ENCODE peak calls at places on chromosomes 3 and 15, in eight cellular contexts. O, W, P, E, Z, N, M and B are unnamed samples.

GRCh38 chr3:111998661-111999641 is at the start of gene TAGLN3:
- DNase-seq in O (no peak), W (peak), P (no peak), E (peak), Z (no peak), N (peak), M (peak), B (no peak)

GRCh38 chr3:154936196-154936595 is 143.9 kb upstream of the MME start:
- DNase-seq in O (no peak), W (no peak), P (no peak), E (no peak), Z (no peak), N (no peak), M (no peak), B (no peak)

GRCh38 chr15:37045859-37046318 is 54.5 kb downstream of the MEIS2 start:
- DNase-seq in O (no peak), W (no peak), P (no peak), E (no peak), Z (no peak), N (no peak), M (no peak), B (no peak)

GRCh38 chr3:35832140-35832571 is 192.8 kb downstream of the ARPP21 start:
- DNase-seq in O (no peak), W (no peak), P (no peak), E (no peak), Z (no peak), N (no peak), M (peak), B (no peak)

GRCh38 chr3:33537135-33537534 is 96.9 kb upstream of the UBP1 start:
- DNase-seq in O (no peak), W (no peak), P (no peak), E (no peak), Z (no peak), N (no peak), M (no peak), B (no peak)

GRCh38 chr3:69930564-69930963 is 69.0 kb upstream of the SAMMSON start:
- DNase-seq in O (no peak), W (no peak), P (no peak), E (peak), Z (no peak), N (peak), M (no peak), B (no peak)

GRCh38 chr15:74011610-74012009 is 17.1 kb downstream of the PML start:
- DNase-seq in O (no peak), W (peak), P (no peak), E (no peak), Z (peak), N (peak), M (no peak), B (no peak)

GRCh38 chr3:4828279-4829030 is 150.8 kb upstream of the BHLHE40 start:
- DNase-seq in O (no peak), W (peak), P (no peak), E (no peak), Z (peak), N (peak), M (no peak), B (no peak)

GRCh38 chr3:129121016-129121791 is 400 bp downstream of the RAB43 start:
- DNase-seq in O (peak), W (no peak), P (no peak), E (no peak), Z (no peak), N (no peak), M (no peak), B (no peak)

GRCh38 chr15:35519536-35520149 is 26.3 kb downstream of the DPH6 start:
- DNase-seq in O (no peak), W (peak), P (no peak), E (no peak), Z (no peak), N (peak), M (no peak), B (no peak)

GRCh38 chr15:79218588-79219200 is 63.8 kb upstream of the ANKRD34C start:
- DNase-seq in O (no peak), W (peak), P (no peak), E (no peak), Z (no peak), N (peak), M (no peak), B (no peak)

GRCh38 chr15:31402511-31403056 is 75.9 kb downstream of the KLF13 start:
- DNase-seq in O (no peak), W (peak), P (no peak), E (no peak), Z (peak), N (no peak), M (no peak), B (no peak)

GRCh38 chr3:187403768-187404270 is 35.6 kb downstream of the RTP4 start:
- DNase-seq in O (no peak), W (peak), P (no peak), E (no peak), Z (no peak), N (peak), M (peak), B (no peak)

GRCh38 chr3:49899815-49900214 is 3.9 kb downstream of the MST1R start:
- DNase-seq in O (no peak), W (no peak), P (no peak), E (no peak), Z (no peak), N (no peak), M (no peak), B (no peak)

GRCh38 chr3:122099255-122099654 is 44.1 kb downstream of the CD86 start:
- DNase-seq in O (no peak), W (no peak), P (no peak), E (no peak), Z (no peak), N (no peak), M (no peak), B (no peak)

GRCh38 chr3:31185004-31185357 is 290.5 kb upstream of the GADL1 start:
- DNase-seq in O (no peak), W (no peak), P (peak), E (no peak), Z (no peak), N (no peak), M (no peak), B (no peak)

GRCh38 chr3:58117561-58118305 is 93.0 kb downstream of the DNASE1L3 start:
- DNase-seq in O (no peak), W (peak), P (no peak), E (no peak), Z (peak), N (no peak), M (peak), B (no peak)

GRCh38 chr3:8536106-8537052 is 34.8 kb downstream of the LMCD1 start:
- DNase-seq in O (no peak), W (peak), P (no peak), E (no peak), Z (no peak), N (no peak), M (no peak), B (no peak)

GRCh38 chr15:87929835-87930234 is 326.7 kb downstream of the NTRK3 start:
- DNase-seq in O (no peak), W (no peak), P (no peak), E (no peak), Z (no peak), N (no peak), M (no peak), B (no peak)

GRCh38 chr3:192884831-192885356 is 32.8 kb downstream of the MB21D2 start:
- DNase-seq in O (no peak), W (no peak), P (no peak), E (no peak), Z (no peak), N (no peak), M (no peak), B (no peak)

GRCh38 chr3:102791641-102792589 is 357.1 kb downstream of the ZPLD1 start:
- DNase-seq in O (no peak), W (peak), P (no peak), E (no peak), Z (no peak), N (peak), M (no peak), B (no peak)

GRCh38 chr3:52184690-52185089 is 13.3 kb upstream of the ALAS1 start:
- DNase-seq in O (no peak), W (no peak), P (no peak), E (no peak), Z (no peak), N (no peak), M (no peak), B (no peak)

GRCh38 chr3:56931816-56932215 is 128.6 kb upstream of the SPATA12 start:
- DNase-seq in O (no peak), W (no peak), P (no peak), E (no peak), Z (no peak), N (no peak), M (no peak), B (no peak)

GRCh38 chr3:120203016-120203415 is 82.0 kb downstream of the GPR156 start:
- DNase-seq in O (no peak), W (peak), P (no peak), E (no peak), Z (peak), N (peak), M (no peak), B (no peak)

GRCh38 chr3:9280477-9281219 is 31.2 kb upstream of the SRGAP3 start:
- DNase-seq in O (no peak), W (peak), P (no peak), E (no peak), Z (no peak), N (no peak), M (no peak), B (no peak)

GRCh38 chr3:56137406-56137805 is 330.9 kb downstream of the ERC2 start:
- DNase-seq in O (no peak), W (no peak), P (no peak), E (no peak), Z (no peak), N (peak), M (no peak), B (no peak)